ENCODE peak calls at places on chromosomes 2 and 18, in six cellular contexts. One of them, this sample, is unnamed.

GRCh38 chr18:8507361-8507760 is 101.9 kb upstream of the RAB12 start:
- DNase-seq in tibial nerve: no peak
- DNase-seq in IMR-90: peak
- DNase-seq in transverse colon: no peak
- DNase-seq in heart left ventricle: no peak
- DNase-seq in right lobe of liver: no peak
- DNase-seq in this sample: no peak

GRCh38 chr2:159249955-159250723 is 36.4 kb downstream of the WDSUB1 start:
- DNase-seq in heart left ventricle: peak
- DNase-seq in right lobe of liver: no peak
- DNase-seq in tibial nerve: peak
- DNase-seq in transverse colon: peak
- DNase-seq in IMR-90: peak
- DNase-seq in this sample: no peak

GRCh38 chr2:205024822-205025518 is 479.7 kb downstream of the PARD3B start:
- DNase-seq in transverse colon: peak
- DNase-seq in right lobe of liver: no peak
- DNase-seq in IMR-90: peak
- DNase-seq in heart left ventricle: peak
- DNase-seq in tibial nerve: peak
- DNase-seq in this sample: no peak

GRCh38 chr2:240444464-240444863 is 9.0 kb downstream of the GPC1 start:
- DNase-seq in right lobe of liver: no peak
- DNase-seq in heart left ventricle: no peak
- DNase-seq in transverse colon: no peak
- DNase-seq in IMR-90: no peak
- DNase-seq in tibial nerve: no peak
- DNase-seq in this sample: no peak

GRCh38 chr2:27139310-27139709 is at the start of gene PRR30:
- DNase-seq in transverse colon: no peak
- DNase-seq in IMR-90: no peak
- DNase-seq in heart left ventricle: no peak
- DNase-seq in right lobe of liver: no peak
- DNase-seq in tibial nerve: no peak
- DNase-seq in this sample: no peak

GRCh38 chr18:44988821-44989587 is 308.3 kb downstream of the SETBP1 start:
- DNase-seq in tibial nerve: no peak
- DNase-seq in heart left ventricle: no peak
- DNase-seq in IMR-90: no peak
- DNase-seq in transverse colon: no peak
- DNase-seq in right lobe of liver: no peak
- DNase-seq in this sample: no peak

GRCh38 chr2:211144974-211145373 is 588.6 kb downstream of the CPS1 start:
- DNase-seq in heart left ventricle: no peak
- DNase-seq in IMR-90: no peak
- DNase-seq in tibial nerve: no peak
- DNase-seq in right lobe of liver: no peak
- DNase-seq in transverse colon: no peak
- DNase-seq in this sample: peak

GRCh38 chr2:72103690-72104089 is 44.0 kb downstream of the CYP26B1 start:
- DNase-seq in IMR-90: no peak
- DNase-seq in transverse colon: no peak
- DNase-seq in heart left ventricle: no peak
- DNase-seq in tibial nerve: no peak
- DNase-seq in right lobe of liver: no peak
- DNase-seq in this sample: no peak

GRCh38 chr18:66548747-66549146 is 55.1 kb downstream of the CDH19 start:
- DNase-seq in right lobe of liver: no peak
- DNase-seq in heart left ventricle: no peak
- DNase-seq in IMR-90: no peak
- DNase-seq in transverse colon: no peak
- DNase-seq in tibial nerve: no peak
- DNase-seq in this sample: no peak

GRCh38 chr2:80938463-80938862 is 633.9 kb upstream of the LRRTM1 start:
- DNase-seq in tibial nerve: no peak
- DNase-seq in right lobe of liver: no peak
- DNase-seq in transverse colon: no peak
- DNase-seq in heart left ventricle: no peak
- DNase-seq in IMR-90: no peak
- DNase-seq in this sample: no peak

GRCh38 chr18:12271376-12272235 is 17.4 kb downstream of the CIDEA start:
- DNase-seq in heart left ventricle: peak
- DNase-seq in IMR-90: peak
- DNase-seq in tibial nerve: peak
- DNase-seq in right lobe of liver: peak
- DNase-seq in transverse colon: peak
- DNase-seq in this sample: no peak
- TF ChIP-seq POLR2A in heart left ventricle: no peak
- TF ChIP-seq POLR2A in IMR-90: no peak
- TF ChIP-seq POLR2A in tibial nerve: no peak
- TF ChIP-seq POLR2A in right lobe of liver: no peak
- TF ChIP-seq POLR2A in transverse colon: no peak
- TF ChIP-seq POLR2A in this sample: no peak

DNA sequence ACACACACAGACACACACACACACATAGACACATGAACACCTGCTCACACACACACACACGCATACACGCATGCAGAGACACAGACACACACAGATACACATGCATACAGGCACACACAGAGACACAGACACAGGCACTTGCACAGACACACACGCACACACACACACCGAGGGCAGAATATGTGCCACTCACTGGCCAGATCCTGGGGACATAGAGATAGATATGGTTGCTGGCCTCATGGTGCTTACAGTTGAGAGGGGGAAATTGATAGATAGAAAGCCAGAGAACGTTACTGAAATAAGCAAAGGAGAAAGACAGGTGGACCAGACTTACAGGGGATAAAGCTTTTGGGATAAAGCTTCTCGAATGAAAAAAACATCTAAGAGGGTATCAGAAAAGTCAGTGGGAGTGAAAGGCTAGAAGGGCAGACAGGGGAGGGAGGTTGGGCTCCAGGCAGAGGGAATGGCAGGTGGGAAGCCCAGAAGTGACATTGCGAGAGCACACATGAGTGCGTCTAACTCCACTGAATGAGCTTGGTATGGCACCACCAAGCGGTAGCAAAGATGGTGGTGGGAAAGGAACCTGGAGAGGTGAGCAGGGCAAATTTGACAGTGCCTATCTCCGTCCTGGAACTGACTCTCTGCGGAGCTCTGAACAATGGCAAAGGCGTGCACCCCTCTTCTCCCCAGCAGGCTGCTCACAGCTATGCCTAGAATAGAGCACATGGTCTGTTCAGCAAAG is 390.1 kb upstream of the TRIB2 start:
- DNase-seq in IMR-90: no peak
- DNase-seq in transverse colon: no peak
- DNase-seq in tibial nerve: no peak
- DNase-seq in right lobe of liver: no peak
- DNase-seq in heart left ventricle: no peak
- DNase-seq in this sample: no peak
- TF ChIP-seq CTCF in IMR-90: no peak
- TF ChIP-seq CTCF in transverse colon: no peak
- TF ChIP-seq CTCF in tibial nerve: no peak
- TF ChIP-seq CTCF in right lobe of liver: peak
- TF ChIP-seq CTCF in heart left ventricle: no peak
- TF ChIP-seq CTCF in this sample: no peak

GRCh38 chr2:200396726-200397348 is 90.3 kb downstream of the SPATS2L start:
- DNase-seq in transverse colon: no peak
- DNase-seq in right lobe of liver: no peak
- DNase-seq in heart left ventricle: no peak
- DNase-seq in IMR-90: peak
- DNase-seq in tibial nerve: no peak
- DNase-seq in this sample: no peak

GRCh38 chr2:200397785-200398184 is 91.3 kb downstream of the SPATS2L start:
- DNase-seq in tibial nerve: no peak
- DNase-seq in right lobe of liver: no peak
- DNase-seq in IMR-90: peak
- DNase-seq in heart left ventricle: no peak
- DNase-seq in transverse colon: no peak
- DNase-seq in this sample: no peak

GRCh38 chr2:200394045-200394444 is 87.6 kb downstream of the SPATS2L start:
- DNase-seq in right lobe of liver: no peak
- DNase-seq in transverse colon: no peak
- DNase-seq in IMR-90: no peak
- DNase-seq in tibial nerve: no peak
- DNase-seq in heart left ventricle: no peak
- DNase-seq in this sample: no peak

GRCh38 chr2:200399046-200399445 is 92.6 kb downstream of the SPATS2L start:
- DNase-seq in transverse colon: no peak
- DNase-seq in right lobe of liver: no peak
- DNase-seq in tibial nerve: no peak
- DNase-seq in heart left ventricle: no peak
- DNase-seq in IMR-90: peak
- DNase-seq in this sample: no peak

GRCh38 chr2:200393191-200393590 is 86.7 kb downstream of the SPATS2L start:
- DNase-seq in tibial nerve: no peak
- DNase-seq in transverse colon: no peak
- DNase-seq in heart left ventricle: no peak
- DNase-seq in IMR-90: no peak
- DNase-seq in right lobe of liver: no peak
- DNase-seq in this sample: no peak
- H3K4me3 ChIP-seq in tibial nerve: no peak
- H3K4me3 ChIP-seq in transverse colon: no peak
- H3K4me3 ChIP-seq in heart left ventricle: no peak
- H3K4me3 ChIP-seq in IMR-90: no peak
- H3K4me3 ChIP-seq in right lobe of liver: no peak
- H3K4me3 ChIP-seq in this sample: no peak

GRCh38 chr2:20617892-20618467 is 32.9 kb downstream of the HS1BP3 start:
- DNase-seq in right lobe of liver: peak
- DNase-seq in tibial nerve: peak
- DNase-seq in transverse colon: peak
- DNase-seq in IMR-90: peak
- DNase-seq in heart left ventricle: peak
- DNase-seq in this sample: peak
- TF ChIP-seq POLR2A in right lobe of liver: peak
- TF ChIP-seq POLR2A in tibial nerve: peak
- TF ChIP-seq POLR2A in transverse colon: peak
- TF ChIP-seq POLR2A in IMR-90: peak
- TF ChIP-seq POLR2A in heart left ventricle: peak
- TF ChIP-seq POLR2A in this sample: no peak

DNA sequence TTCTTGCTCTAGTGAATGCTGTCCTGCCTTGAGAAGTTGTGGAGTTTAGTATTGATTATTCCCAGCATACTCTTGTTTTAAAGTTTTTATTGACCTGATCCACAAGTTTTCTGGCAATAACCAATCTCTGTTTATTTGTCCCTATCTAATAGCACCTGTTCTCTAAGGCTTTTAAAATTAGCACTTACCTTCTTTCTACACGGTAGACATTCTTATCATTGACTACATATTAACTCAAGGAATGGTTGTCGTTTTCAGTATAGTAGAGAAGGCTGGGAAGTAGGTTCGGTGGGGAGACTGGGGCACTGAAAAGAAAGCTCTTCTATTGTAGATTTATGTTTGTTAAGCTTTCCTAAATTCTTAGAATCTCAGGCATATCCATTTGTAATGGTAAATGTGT is 726.0 kb downstream of the DPP10 start:
- DNase-seq in heart left ventricle: no peak
- DNase-seq in tibial nerve: no peak
- DNase-seq in IMR-90: no peak
- DNase-seq in transverse colon: no peak
- DNase-seq in right lobe of liver: no peak
- DNase-seq in this sample: no peak
- TF ChIP-seq CTCF in heart left ventricle: no peak
- TF ChIP-seq CTCF in tibial nerve: no peak
- TF ChIP-seq CTCF in IMR-90: no peak
- TF ChIP-seq CTCF in transverse colon: no peak
- TF ChIP-seq CTCF in right lobe of liver: no peak
- TF ChIP-seq CTCF in this sample: no peak

GRCh38 chr2:160371251-160372009 is 122.2 kb downstream of the RBMS1 start:
- DNase-seq in tibial nerve: no peak
- DNase-seq in heart left ventricle: no peak
- DNase-seq in transverse colon: no peak
- DNase-seq in right lobe of liver: no peak
- DNase-seq in IMR-90: no peak
- DNase-seq in this sample: no peak
- H3K4me3 ChIP-seq in tibial nerve: no peak
- H3K4me3 ChIP-seq in heart left ventricle: no peak
- H3K4me3 ChIP-seq in transverse colon: no peak
- H3K4me3 ChIP-seq in right lobe of liver: no peak
- H3K4me3 ChIP-seq in IMR-90: no peak
- H3K4me3 ChIP-seq in this sample: no peak

This sample was measured in spleen.